ENCODE peak calls at places on chromosomes 11 and 22, in six cellular contexts. F, T, Z, S, D and Y are unnamed samples.

GRCh38 chr11:62445314-62445740 is 26.5 kb downstream of the SCGB1A1 start:
- DNase-seq in F (no peak), T (no peak), Z (no peak), S (no peak), D (no peak), Y (no peak)

GRCh38 chr11:27699242-27699925 is 871 bp downstream of the BDNF start:
- DNase-seq in F (no peak), T (no peak), Z (no peak), S (no peak), D (no peak), Y (peak)

GRCh38 chr22:44580756-44581435 is 82.9 kb upstream of the RTL6 start:
- DNase-seq in F (no peak), T (no peak), Z (no peak), S (peak), D (no peak), Y (no peak)

GRCh38 chr11:45659818-45660160 is 5.6 kb downstream of the CHST1 start:
- DNase-seq in F (no peak), T (no peak), Z (no peak), S (no peak), D (no peak), Y (no peak)

GRCh38 chr11:109106201-109106906 is 315.6 kb upstream of the C11orf87 start:
- DNase-seq in F (no peak), T (no peak), Z (no peak), S (no peak), D (no peak), Y (no peak)

GRCh38 chr11:69637956-69638871 is 2.7 kb upstream of the CCND1 start:
- DNase-seq in F (peak), T (no peak), Z (no peak), S (peak), D (no peak), Y (no peak)

GRCh38 chr11:69510471-69511357 is 29.3 kb downstream of the LINC01488 start:
- DNase-seq in F (no peak), T (peak), Z (no peak), S (no peak), D (no peak), Y (peak)

GRCh38 chr11:95916049-95916448 is 7.9 kb downstream of the MTMR2 start:
- DNase-seq in F (no peak), T (no peak), Z (no peak), S (no peak), D (no peak), Y (no peak)

GRCh38 chr22:24601217-24602104 is 1.5 kb upstream of the GGT1 start:
- DNase-seq in F (no peak), T (no peak), Z (peak), S (peak), D (no peak), Y (peak)

GRCh38 chr11:748007-748359 is 719 bp downstream of the TALDO1 start:
- DNase-seq in F (no peak), T (no peak), Z (no peak), S (peak), D (no peak), Y (no peak)

GRCh38 chr11:130636672-130637463 is 188.4 kb downstream of the ADAMTS15 start:
- DNase-seq in F (peak), T (no peak), Z (peak), S (no peak), D (no peak), Y (no peak)

GRCh38 chr11:27218498-27219038 is 144.4 kb downstream of the CCDC34 start:
- DNase-seq in F (no peak), T (no peak), Z (no peak), S (no peak), D (no peak), Y (no peak)

GRCh38 chr22:40620464-40621046 is 16.0 kb downstream of the MRTFA start:
- DNase-seq in F (peak), T (no peak), Z (no peak), S (no peak), D (no peak), Y (no peak)

GRCh38 chr11:63518548-63518947 is 12.7 kb downstream of the LGALS12 start:
- DNase-seq in F (no peak), T (no peak), Z (no peak), S (no peak), D (no peak), Y (no peak)

GRCh38 chr11:118226781-118227180 is 2.0 kb upstream of the JAML start:
- DNase-seq in F (no peak), T (no peak), Z (peak), S (no peak), D (no peak), Y (no peak)

GRCh38 chr22:40911772-40912171 is 39.4 kb upstream of the RBX1 start:
- DNase-seq in F (no peak), T (no peak), Z (no peak), S (no peak), D (no peak), Y (no peak)

GRCh38 chr22:40377931-40378330 is 7.5 kb downstream of the SGSM3 start:
- DNase-seq in F (no peak), T (no peak), Z (no peak), S (no peak), D (no peak), Y (no peak)

GRCh38 chr11:11558352-11558751 is 63.5 kb downstream of the GALNT18 start:
- DNase-seq in F (no peak), T (no peak), Z (no peak), S (no peak), D (no peak), Y (no peak)

GRCh38 chr11:66546966-66547661 is 411 bp downstream of the ACTN3 start:
- DNase-seq in F (no peak), T (no peak), Z (peak), S (no peak), D (no peak), Y (no peak)

GRCh38 chr11:68505596-68505995 is 45.0 kb downstream of the PPP6R3 start:
- DNase-seq in F (no peak), T (no peak), Z (no peak), S (no peak), D (no peak), Y (no peak)

GRCh38 chr11:23181022-23181807 is 320.9 kb upstream of the CCDC179 start:
- DNase-seq in F (no peak), T (no peak), Z (no peak), S (no peak), D (no peak), Y (no peak)

GRCh38 chr11:125943661-125944349 is 2.0 kb upstream of the VSIG10L2 start:
- DNase-seq in F (no peak), T (no peak), Z (no peak), S (no peak), D (no peak), Y (no peak)

GRCh38 chr22:28181332-28181731 is 262.3 kb upstream of the PITPNB start:
- DNase-seq in F (no peak), T (no peak), Z (no peak), S (no peak), D (no peak), Y (no peak)

GRCh38 chr11:19853016-19853415 is 140.4 kb downstream of the NAV2 start:
- DNase-seq in F (no peak), T (no peak), Z (no peak), S (no peak), D (no peak), Y (no peak)

GRCh38 chr11:32580967-32581366 is 2.7 kb upstream of the EIF3M start:
- DNase-seq in F (no peak), T (no peak), Z (no peak), S (no peak), D (no peak), Y (no peak)

GRCh38 chr11:117888140-117888561 is 11.7 kb upstream of the FXYD6 start:
- DNase-seq in F (no peak), T (no peak), Z (no peak), S (no peak), D (no peak), Y (no peak)

GRCh38 chr22:26416256-26416655 is 12.8 kb upstream of the ASPHD2 start:
- DNase-seq in F (no peak), T (no peak), Z (no peak), S (no peak), D (no peak), Y (no peak)

GRCh38 chr11:76769645-76770586 is 13.2 kb upstream of the TSKU start:
- DNase-seq in F (no peak), T (no peak), Z (no peak), S (peak), D (no peak), Y (peak)

GRCh38 chr11:61120865-61121831 is 18.9 kb downstream of the CD5 start:
- DNase-seq in F (no peak), T (peak), Z (peak), S (no peak), D (peak), Y (peak)

GRCh38 chr11:119699227-119699626 is 29.8 kb downstream of the NECTIN1 start:
- DNase-seq in F (no peak), T (no peak), Z (no peak), S (peak), D (no peak), Y (peak)

GRCh38 chr22:29330753-29331152 is 15.3 kb upstream of the RASL10A start:
- DNase-seq in F (no peak), T (no peak), Z (no peak), S (peak), D (no peak), Y (peak)

GRCh38 chr11:2089536-2090165 is 49.5 kb downstream of the IGF2 start:
- DNase-seq in F (peak), T (no peak), Z (peak), S (no peak), D (no peak), Y (no peak)

GRCh38 chr22:24697671-24698082 is 76.8 kb downstream of the PIWIL3 start:
- DNase-seq in F (no peak), T (no peak), Z (no peak), S (peak), D (no peak), Y (no peak)

GRCh38 chr11:17550455-17551346 is 3.6 kb downstream of the OTOG start:
- DNase-seq in F (no peak), T (no peak), Z (no peak), S (no peak), D (no peak), Y (no peak)

GRCh38 chr11:121795206-121795605 is 320.8 kb downstream of the BLID start:
- DNase-seq in F (no peak), T (peak), Z (no peak), S (no peak), D (no peak), Y (no peak)
- H3K4me3 ChIP-seq in F (no peak), T (peak), Z (no peak), S (no peak), D (no peak), Y (no peak)

GRCh38 chr22:38189104-38189503 is 7.5 kb upstream of the PLA2G6 start:
- DNase-seq in F (no peak), T (no peak), Z (no peak), S (no peak), D (no peak), Y (no peak)
- H3K4me3 ChIP-seq in F (no peak), T (no peak), Z (no peak), S (no peak), D (no peak), Y (no peak)

GRCh38 chr11:101448881-101449442 is 134.8 kb downstream of the TRPC6 start:
- DNase-seq in F (no peak), T (no peak), Z (no peak), S (no peak), D (no peak), Y (no peak)
- H3K4me3 ChIP-seq in F (no peak), T (no peak), Z (no peak), S (no peak), D (no peak), Y (no peak)

GRCh38 chr11:14641801-14642200 is 1.8 kb upstream of the PDE3B start:
- DNase-seq in F (no peak), T (no peak), Z (no peak), S (no peak), D (no peak), Y (no peak)

GRCh38 chr11:14643697-14644395 is at the start of gene PDE3B:
- DNase-seq in F (peak), T (peak), Z (peak), S (peak), D (peak), Y (peak)

GRCh38 chr11:14644396-14645246 is 1.0 kb downstream of the PDE3B start:
- DNase-seq in F (peak), T (no peak), Z (peak), S (peak), D (no peak), Y (peak)

GRCh38 chr11:14642453-14642852 is 1.2 kb upstream of the PDE3B start:
- DNase-seq in F (no peak), T (no peak), Z (no peak), S (no peak), D (no peak), Y (no peak)

GRCh38 chr11:14642873-14643696 is 519 bp upstream of the PDE3B start:
- DNase-seq in F (no peak), T (no peak), Z (peak), S (no peak), D (no peak), Y (no peak)
- H3K4me3 ChIP-seq in F (peak), T (peak), Z (peak), S (peak), D (peak), Y (peak)